ENCODE peak calls at places on chromosomes 5 and 9, in nine cellular contexts. One of them, this sample, is unnamed. For H3K36me3, the result is how much of the 10 kb centered on the place peaks cover.

GRCh38 chr9:107737987-107738743 is 248.6 kb upstream of the KLF4 start:
- DNase-seq in spleen: no peak
- DNase-seq in GM23338: no peak
- DNase-seq in HCT116: no peak
- DNase-seq in endothelial cell of umbilical vein: peak
- DNase-seq in HepG2: no peak
- DNase-seq in sigmoid colon: peak
- DNase-seq in upper lobe of left lung: peak
- DNase-seq in suprapubic skin: peak
- DNase-seq in this sample: no peak

GRCh38 chr5:157172408-157172807 is 6.3 kb upstream of the GARIN3 start:
- DNase-seq in spleen: peak
- DNase-seq in GM23338: no peak
- DNase-seq in HCT116: no peak
- DNase-seq in endothelial cell of umbilical vein: no peak
- DNase-seq in HepG2: no peak
- DNase-seq in sigmoid colon: no peak
- DNase-seq in upper lobe of left lung: peak
- DNase-seq in suprapubic skin: no peak
- DNase-seq in this sample: no peak

GRCh38 chr5:96433066-96433447 is at the start of gene PCSK1:
- DNase-seq in spleen: no peak
- DNase-seq in GM23338: peak
- DNase-seq in HCT116: no peak
- DNase-seq in endothelial cell of umbilical vein: no peak
- DNase-seq in HepG2: no peak
- DNase-seq in sigmoid colon: no peak
- DNase-seq in upper lobe of left lung: peak
- DNase-seq in suprapubic skin: no peak
- DNase-seq in this sample: no peak

GRCh38 chr9:14075218-14075617 is 238.7 kb downstream of the NFIB start:
- DNase-seq in spleen: no peak
- DNase-seq in GM23338: no peak
- DNase-seq in HCT116: no peak
- DNase-seq in endothelial cell of umbilical vein: no peak
- DNase-seq in HepG2: no peak
- DNase-seq in sigmoid colon: no peak
- DNase-seq in upper lobe of left lung: no peak
- DNase-seq in suprapubic skin: no peak
- DNase-seq in this sample: no peak

GRCh38 chr5:52605317-52605991 is 182.3 kb upstream of the ITGA1 start:
- DNase-seq in spleen: no peak
- DNase-seq in GM23338: no peak
- DNase-seq in HCT116: no peak
- DNase-seq in endothelial cell of umbilical vein: no peak
- DNase-seq in HepG2: no peak
- DNase-seq in sigmoid colon: no peak
- DNase-seq in upper lobe of left lung: no peak
- DNase-seq in suprapubic skin: no peak
- DNase-seq in this sample: no peak

GRCh38 chr9:105138306-105138801 is 106.1 kb upstream of the SLC44A1 start:
- DNase-seq in spleen: no peak
- DNase-seq in GM23338: peak
- DNase-seq in HCT116: no peak
- DNase-seq in endothelial cell of umbilical vein: no peak
- DNase-seq in HepG2: peak
- DNase-seq in sigmoid colon: peak
- DNase-seq in upper lobe of left lung: no peak
- DNase-seq in suprapubic skin: no peak
- DNase-seq in this sample: no peak

GRCh38 chr5:55175781-55176175 is 2.8 kb upstream of the CDC20B start:
- DNase-seq in spleen: no peak
- DNase-seq in GM23338: peak
- DNase-seq in HCT116: no peak
- DNase-seq in endothelial cell of umbilical vein: no peak
- DNase-seq in HepG2: no peak
- DNase-seq in sigmoid colon: no peak
- DNase-seq in upper lobe of left lung: no peak
- DNase-seq in suprapubic skin: no peak
- DNase-seq in this sample: no peak

GRCh38 chr5:156340886-156341285 is 13.9 kb downstream of the SGCD start:
- DNase-seq in spleen: no peak
- DNase-seq in GM23338: no peak
- DNase-seq in HCT116: no peak
- DNase-seq in endothelial cell of umbilical vein: no peak
- DNase-seq in HepG2: no peak
- DNase-seq in sigmoid colon: no peak
- DNase-seq in upper lobe of left lung: no peak
- DNase-seq in suprapubic skin: no peak
- DNase-seq in this sample: no peak

GRCh38 chr9:93552923-93553322 is 23.5 kb upstream of the PHF2 start:
- DNase-seq in spleen: no peak
- DNase-seq in GM23338: no peak
- DNase-seq in HCT116: no peak
- DNase-seq in endothelial cell of umbilical vein: no peak
- DNase-seq in HepG2: no peak
- DNase-seq in sigmoid colon: no peak
- DNase-seq in upper lobe of left lung: no peak
- DNase-seq in suprapubic skin: no peak
- DNase-seq in this sample: no peak

GRCh38 chr9:93557366-93558137 is 18.8 kb upstream of the PHF2 start:
- DNase-seq in spleen: no peak
- DNase-seq in GM23338: no peak
- DNase-seq in HCT116: no peak
- DNase-seq in endothelial cell of umbilical vein: no peak
- DNase-seq in HepG2: no peak
- DNase-seq in sigmoid colon: no peak
- DNase-seq in upper lobe of left lung: no peak
- DNase-seq in suprapubic skin: no peak
- DNase-seq in this sample: no peak

GRCh38 chr9:93558503-93558902 is 17.9 kb upstream of the PHF2 start:
- DNase-seq in spleen: no peak
- DNase-seq in GM23338: no peak
- DNase-seq in HCT116: no peak
- DNase-seq in endothelial cell of umbilical vein: no peak
- DNase-seq in HepG2: no peak
- DNase-seq in sigmoid colon: no peak
- DNase-seq in upper lobe of left lung: peak
- DNase-seq in suprapubic skin: peak
- DNase-seq in this sample: no peak

GRCh38 chr9:93560991-93561390 is 15.4 kb upstream of the PHF2 start:
- DNase-seq in spleen: no peak
- DNase-seq in GM23338: no peak
- DNase-seq in HCT116: no peak
- DNase-seq in endothelial cell of umbilical vein: no peak
- DNase-seq in HepG2: no peak
- DNase-seq in sigmoid colon: no peak
- DNase-seq in upper lobe of left lung: peak
- DNase-seq in suprapubic skin: no peak
- DNase-seq in this sample: no peak

GRCh38 chr9:93555370-93555769 is 21.0 kb upstream of the PHF2 start:
- DNase-seq in spleen: no peak
- DNase-seq in GM23338: peak
- DNase-seq in HCT116: no peak
- DNase-seq in endothelial cell of umbilical vein: no peak
- DNase-seq in HepG2: no peak
- DNase-seq in sigmoid colon: no peak
- DNase-seq in upper lobe of left lung: no peak
- DNase-seq in suprapubic skin: no peak
- DNase-seq in this sample: no peak
- H3K36me3 ChIP-seq in spleen: half or more
- H3K36me3 ChIP-seq in GM23338: under half
- H3K36me3 ChIP-seq in HCT116: under half
- H3K36me3 ChIP-seq in endothelial cell of umbilical vein: under half
- H3K36me3 ChIP-seq in HepG2: half or more
- H3K36me3 ChIP-seq in sigmoid colon: under half
- H3K36me3 ChIP-seq in upper lobe of left lung: under half
- H3K36me3 ChIP-seq in suprapubic skin: half or more
- H3K36me3 ChIP-seq in this sample: half or more

DNA sequence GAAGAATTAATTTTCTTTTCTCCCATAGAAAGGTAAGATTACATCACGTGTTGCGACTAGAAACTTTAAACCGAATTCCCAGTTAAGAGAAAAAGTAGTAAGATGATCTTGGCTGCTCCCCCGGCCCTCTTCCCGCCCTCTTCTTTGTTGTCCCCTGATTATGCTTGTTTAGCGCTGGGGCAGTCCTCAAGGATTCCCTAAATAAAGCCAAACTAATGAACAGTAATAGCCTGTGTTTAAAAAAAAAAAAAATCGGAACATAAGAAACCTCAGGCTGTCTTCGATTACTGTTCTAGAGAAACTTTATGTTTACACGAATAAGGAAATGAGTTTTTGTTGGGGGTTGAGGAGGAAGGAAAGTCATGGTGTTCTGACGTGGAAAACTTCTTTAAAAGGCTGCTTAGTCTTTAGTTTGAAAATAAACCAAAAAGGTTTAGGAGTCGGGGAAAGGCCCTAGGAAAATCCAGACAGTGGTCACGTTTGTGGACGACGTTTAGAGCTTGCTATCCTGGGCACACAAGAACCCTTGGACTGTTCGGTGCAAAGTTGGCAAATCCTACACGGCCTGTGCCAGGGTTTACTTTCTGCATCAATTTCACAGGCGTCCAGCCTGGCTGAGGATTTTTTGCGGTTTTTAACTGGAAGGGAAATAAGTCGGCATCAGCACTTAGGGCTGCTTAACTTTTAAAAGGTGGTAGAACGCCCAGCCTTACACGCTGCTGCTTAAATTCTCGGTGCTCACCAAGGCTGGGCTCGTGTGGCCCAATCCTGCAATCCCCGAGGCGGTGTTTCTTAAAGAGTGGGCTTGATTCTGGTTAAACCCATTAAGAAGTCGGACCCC is 1.1 kb upstream of the MAT2B start:
- DNase-seq in spleen: peak
- DNase-seq in GM23338: peak
- DNase-seq in HCT116: no peak
- DNase-seq in endothelial cell of umbilical vein: peak
- DNase-seq in HepG2: peak
- DNase-seq in sigmoid colon: peak
- DNase-seq in upper lobe of left lung: no peak
- DNase-seq in suprapubic skin: peak
- DNase-seq in this sample: no peak
- TF ChIP-seq POLR2AphosphoS5 in spleen: no peak
- TF ChIP-seq POLR2AphosphoS5 in GM23338: peak
- TF ChIP-seq POLR2AphosphoS5 in HCT116: no peak
- TF ChIP-seq POLR2AphosphoS5 in endothelial cell of umbilical vein: peak
- TF ChIP-seq POLR2AphosphoS5 in HepG2: no peak
- TF ChIP-seq POLR2AphosphoS5 in sigmoid colon: no peak
- TF ChIP-seq POLR2AphosphoS5 in upper lobe of left lung: peak
- TF ChIP-seq POLR2AphosphoS5 in suprapubic skin: no peak
- TF ChIP-seq POLR2AphosphoS5 in this sample: peak

GRCh38 chr5:165405340-165405739 is 1899.9 kb downstream of the MAT2B start:
- DNase-seq in spleen: no peak
- DNase-seq in GM23338: no peak
- DNase-seq in HCT116: no peak
- DNase-seq in endothelial cell of umbilical vein: no peak
- DNase-seq in HepG2: no peak
- DNase-seq in sigmoid colon: no peak
- DNase-seq in upper lobe of left lung: no peak
- DNase-seq in suprapubic skin: no peak
- DNase-seq in this sample: no peak
- H3K36me3 ChIP-seq in spleen: under half
- H3K36me3 ChIP-seq in GM23338: under half
- H3K36me3 ChIP-seq in HCT116: under half
- H3K36me3 ChIP-seq in endothelial cell of umbilical vein: under half
- H3K36me3 ChIP-seq in HepG2: under half
- H3K36me3 ChIP-seq in sigmoid colon: under half
- H3K36me3 ChIP-seq in upper lobe of left lung: under half
- H3K36me3 ChIP-seq in suprapubic skin: under half
- H3K36me3 ChIP-seq in this sample: under half

DNA sequence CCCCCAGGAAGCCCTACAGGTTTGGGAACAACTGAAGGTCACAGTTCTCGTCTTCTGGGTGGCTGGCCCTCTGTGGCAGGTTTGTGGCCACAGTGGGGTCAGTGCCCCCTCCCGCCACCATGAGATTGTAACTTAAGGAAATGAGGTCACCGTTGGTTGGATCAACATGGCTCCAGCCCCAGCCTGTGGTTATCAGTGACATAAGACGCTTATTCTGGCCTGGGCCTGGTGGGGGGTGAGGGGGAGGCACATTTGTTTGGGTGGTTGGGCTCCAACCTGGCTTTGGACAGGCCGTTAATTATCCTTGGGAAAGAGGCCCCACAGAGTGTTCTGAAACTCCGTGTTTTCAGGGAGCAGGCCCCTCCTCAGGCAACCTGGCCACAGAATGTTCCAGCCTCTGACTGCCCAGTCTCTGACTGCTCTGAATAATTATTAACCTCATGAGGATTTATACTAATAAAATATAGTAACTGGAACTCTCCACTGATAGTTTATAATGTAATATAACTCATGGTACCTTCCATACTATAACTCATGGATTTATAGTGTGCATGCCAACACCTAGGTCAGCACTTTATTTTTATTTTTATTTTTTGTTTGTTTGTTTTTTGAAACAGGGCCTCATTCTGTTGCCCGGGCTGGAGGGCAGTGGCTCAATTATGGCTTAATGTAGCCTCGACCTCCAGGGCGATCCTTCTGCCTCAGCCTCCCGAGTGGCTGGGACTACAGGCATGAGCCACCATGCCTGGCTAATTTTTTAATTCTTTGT is 58.0 kb upstream of the RPL26L1 start:
- DNase-seq in spleen: no peak
- DNase-seq in GM23338: no peak
- DNase-seq in HCT116: no peak
- DNase-seq in endothelial cell of umbilical vein: peak
- DNase-seq in HepG2: peak
- DNase-seq in sigmoid colon: peak
- DNase-seq in upper lobe of left lung: no peak
- DNase-seq in suprapubic skin: no peak
- DNase-seq in this sample: no peak
- TF ChIP-seq POLR2AphosphoS5 in spleen: no peak
- TF ChIP-seq POLR2AphosphoS5 in GM23338: no peak
- TF ChIP-seq POLR2AphosphoS5 in HCT116: no peak
- TF ChIP-seq POLR2AphosphoS5 in endothelial cell of umbilical vein: peak
- TF ChIP-seq POLR2AphosphoS5 in HepG2: no peak
- TF ChIP-seq POLR2AphosphoS5 in sigmoid colon: peak
- TF ChIP-seq POLR2AphosphoS5 in upper lobe of left lung: no peak
- TF ChIP-seq POLR2AphosphoS5 in suprapubic skin: no peak
- TF ChIP-seq POLR2AphosphoS5 in this sample: no peak

DNA sequence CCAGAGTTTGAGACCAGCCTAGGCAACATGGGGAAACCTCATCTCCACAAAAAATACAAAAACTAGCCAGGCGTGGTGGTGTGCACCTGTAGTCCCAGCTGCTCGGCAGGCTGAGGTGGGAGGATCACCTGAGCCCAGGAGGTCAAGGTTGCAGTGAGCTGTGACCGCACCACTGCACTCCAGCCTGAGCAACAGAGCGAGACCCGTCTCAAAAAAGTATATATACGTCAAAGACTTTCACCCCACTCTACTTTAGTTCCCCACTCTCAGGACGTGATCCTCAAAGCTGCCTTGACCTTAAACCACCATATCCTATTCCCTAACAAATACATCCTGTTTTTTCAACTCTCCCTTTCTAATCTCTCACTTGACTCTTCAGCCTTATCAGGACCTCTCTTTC is 41.0 kb downstream of the PCDHGC5 start:
- DNase-seq in spleen: no peak
- DNase-seq in GM23338: no peak
- DNase-seq in HCT116: no peak
- DNase-seq in endothelial cell of umbilical vein: no peak
- DNase-seq in HepG2: no peak
- DNase-seq in sigmoid colon: no peak
- DNase-seq in upper lobe of left lung: no peak
- DNase-seq in suprapubic skin: no peak
- DNase-seq in this sample: no peak
- H3K36me3 ChIP-seq in spleen: half or more
- H3K36me3 ChIP-seq in GM23338: under half
- H3K36me3 ChIP-seq in HCT116: under half
- H3K36me3 ChIP-seq in endothelial cell of umbilical vein: under half
- H3K36me3 ChIP-seq in HepG2: half or more
- H3K36me3 ChIP-seq in sigmoid colon: under half
- H3K36me3 ChIP-seq in upper lobe of left lung: under half
- H3K36me3 ChIP-seq in suprapubic skin: under half
- H3K36me3 ChIP-seq in this sample: under half

This sample was measured in SK-N-MC.